ENCODE peak calls at places on chromosomes 13 and 19, in nine cellular contexts. One of them, this sample, is unnamed.

GRCh38 chr19:27793128-27793643 is 1419.8 kb downstream of the UQCRFS1 start:
- DNase-seq in stimulated activated CD8-positive, alpha-beta memory T cell treated with anti-CD3 and anti-CD28 coated beads, Interleukin-15, amount 100 ng/mL, for 24 hours: peak
- DNase-seq in MCF 10A: peak
- DNase-seq in T-cell: no peak
- DNase-seq in HT-29: peak
- DNase-seq in CD14-positive monocyte: peak
- DNase-seq in NCI-H1417 treated with DMSO at 0.1 percent for 48 hours: peak
- DNase-seq in stimulated activated CD4-positive, alpha-beta T cell treated with anti-CD3 and anti-CD28 coated beads, Interleukin-1b, Interleukin-23, amount 100 ng/mL, for 24 hours: peak
- DNase-seq in heart left ventricle: peak
- DNase-seq in this sample: peak

GRCh38 chr19:17205237-17206140 is 9.7 kb upstream of the USE1 start:
- DNase-seq in CD14-positive monocyte: peak
- DNase-seq in MCF 10A: peak
- DNase-seq in heart left ventricle: no peak
- DNase-seq in stimulated activated CD4-positive, alpha-beta T cell treated with anti-CD3 and anti-CD28 coated beads, Interleukin-1b, Interleukin-23, amount 100 ng/mL, for 24 hours: peak
- DNase-seq in T-cell: peak
- DNase-seq in NCI-H1417 treated with DMSO at 0.1 percent for 48 hours: no peak
- DNase-seq in HT-29: peak
- DNase-seq in stimulated activated CD8-positive, alpha-beta memory T cell treated with anti-CD3 and anti-CD28 coated beads, Interleukin-15, amount 100 ng/mL, for 24 hours: no peak
- DNase-seq in this sample: peak

GRCh38 chr19:34712606-34713261 is 21.3 kb upstream of the ZNF181 start:
- DNase-seq in HT-29: peak
- DNase-seq in T-cell: peak
- DNase-seq in CD14-positive monocyte: no peak
- DNase-seq in MCF 10A: peak
- DNase-seq in stimulated activated CD4-positive, alpha-beta T cell treated with anti-CD3 and anti-CD28 coated beads, Interleukin-1b, Interleukin-23, amount 100 ng/mL, for 24 hours: peak
- DNase-seq in heart left ventricle: peak
- DNase-seq in stimulated activated CD8-positive, alpha-beta memory T cell treated with anti-CD3 and anti-CD28 coated beads, Interleukin-15, amount 100 ng/mL, for 24 hours: no peak
- DNase-seq in NCI-H1417 treated with DMSO at 0.1 percent for 48 hours: peak
- DNase-seq in this sample: peak

GRCh38 chr13:102002271-102002670 is 399.6 kb downstream of the FGF14 start:
- DNase-seq in T-cell: no peak
- DNase-seq in HT-29: no peak
- DNase-seq in NCI-H1417 treated with DMSO at 0.1 percent for 48 hours: no peak
- DNase-seq in CD14-positive monocyte: no peak
- DNase-seq in heart left ventricle: no peak
- DNase-seq in stimulated activated CD8-positive, alpha-beta memory T cell treated with anti-CD3 and anti-CD28 coated beads, Interleukin-15, amount 100 ng/mL, for 24 hours: no peak
- DNase-seq in MCF 10A: no peak
- DNase-seq in stimulated activated CD4-positive, alpha-beta T cell treated with anti-CD3 and anti-CD28 coated beads, Interleukin-1b, Interleukin-23, amount 100 ng/mL, for 24 hours: no peak
- DNase-seq in this sample: no peak

GRCh38 chr13:28449826-28450773 is 44.8 kb downstream of the FLT1 start:
- DNase-seq in NCI-H1417 treated with DMSO at 0.1 percent for 48 hours: no peak
- DNase-seq in heart left ventricle: no peak
- DNase-seq in T-cell: no peak
- DNase-seq in stimulated activated CD8-positive, alpha-beta memory T cell treated with anti-CD3 and anti-CD28 coated beads, Interleukin-15, amount 100 ng/mL, for 24 hours: no peak
- DNase-seq in MCF 10A: no peak
- DNase-seq in CD14-positive monocyte: no peak
- DNase-seq in stimulated activated CD4-positive, alpha-beta T cell treated with anti-CD3 and anti-CD28 coated beads, Interleukin-1b, Interleukin-23, amount 100 ng/mL, for 24 hours: no peak
- DNase-seq in HT-29: no peak
- DNase-seq in this sample: no peak

GRCh38 chr19:40415799-40416198 is 2.6 kb upstream of the PRX start:
- DNase-seq in heart left ventricle: no peak
- DNase-seq in stimulated activated CD8-positive, alpha-beta memory T cell treated with anti-CD3 and anti-CD28 coated beads, Interleukin-15, amount 100 ng/mL, for 24 hours: no peak
- DNase-seq in HT-29: no peak
- DNase-seq in NCI-H1417 treated with DMSO at 0.1 percent for 48 hours: no peak
- DNase-seq in CD14-positive monocyte: no peak
- DNase-seq in MCF 10A: no peak
- DNase-seq in T-cell: no peak
- DNase-seq in stimulated activated CD4-positive, alpha-beta T cell treated with anti-CD3 and anti-CD28 coated beads, Interleukin-1b, Interleukin-23, amount 100 ng/mL, for 24 hours: no peak
- DNase-seq in this sample: no peak

GRCh38 chr13:63481334-63481733 is 2065.7 kb upstream of the PCDH20 start:
- DNase-seq in MCF 10A: peak
- DNase-seq in T-cell: no peak
- DNase-seq in HT-29: no peak
- DNase-seq in CD14-positive monocyte: no peak
- DNase-seq in stimulated activated CD8-positive, alpha-beta memory T cell treated with anti-CD3 and anti-CD28 coated beads, Interleukin-15, amount 100 ng/mL, for 24 hours: no peak
- DNase-seq in stimulated activated CD4-positive, alpha-beta T cell treated with anti-CD3 and anti-CD28 coated beads, Interleukin-1b, Interleukin-23, amount 100 ng/mL, for 24 hours: no peak
- DNase-seq in NCI-H1417 treated with DMSO at 0.1 percent for 48 hours: no peak
- DNase-seq in heart left ventricle: no peak
- DNase-seq in this sample: no peak

GRCh38 chr13:20860844-20861243 is 41.7 kb downstream of the XPO4 start:
- DNase-seq in stimulated activated CD4-positive, alpha-beta T cell treated with anti-CD3 and anti-CD28 coated beads, Interleukin-1b, Interleukin-23, amount 100 ng/mL, for 24 hours: no peak
- DNase-seq in NCI-H1417 treated with DMSO at 0.1 percent for 48 hours: no peak
- DNase-seq in HT-29: no peak
- DNase-seq in MCF 10A: no peak
- DNase-seq in CD14-positive monocyte: no peak
- DNase-seq in stimulated activated CD8-positive, alpha-beta memory T cell treated with anti-CD3 and anti-CD28 coated beads, Interleukin-15, amount 100 ng/mL, for 24 hours: no peak
- DNase-seq in heart left ventricle: no peak
- DNase-seq in T-cell: no peak
- DNase-seq in this sample: no peak

GRCh38 chr19:55447421-55448174 is 4.5 kb upstream of the SHISA7 start:
- DNase-seq in HT-29: peak
- DNase-seq in NCI-H1417 treated with DMSO at 0.1 percent for 48 hours: no peak
- DNase-seq in heart left ventricle: no peak
- DNase-seq in stimulated activated CD4-positive, alpha-beta T cell treated with anti-CD3 and anti-CD28 coated beads, Interleukin-1b, Interleukin-23, amount 100 ng/mL, for 24 hours: no peak
- DNase-seq in CD14-positive monocyte: no peak
- DNase-seq in stimulated activated CD8-positive, alpha-beta memory T cell treated with anti-CD3 and anti-CD28 coated beads, Interleukin-15, amount 100 ng/mL, for 24 hours: no peak
- DNase-seq in T-cell: no peak
- DNase-seq in MCF 10A: peak
- DNase-seq in this sample: no peak